ENCODE peak calls at places on chromosome 20, in six cellular contexts. B, O, V, P, M and H are unnamed samples.

GRCh38 chr20:46009847-46010246 is 1.1 kb downstream of the MMP9 start:
- DNase-seq in B (no peak), O (no peak), V (no peak), P (no peak), M (no peak), H (no peak)

GRCh38 chr20:50385733-50386640 is 124.2 kb upstream of the PTPN1 start:
- DNase-seq in B (no peak), O (no peak), V (no peak), P (peak), M (no peak), H (no peak)

GRCh38 chr20:37976862-37977261 is 56.4 kb downstream of the TTI1 start:
- DNase-seq in B (no peak), O (no peak), V (no peak), P (no peak), M (no peak), H (no peak)

GRCh38 chr20:36941403-36941835 is 10.1 kb downstream of the SAMHD1 start:
- DNase-seq in B (no peak), O (peak), V (no peak), P (no peak), M (no peak), H (no peak)

GRCh38 chr20:40766081-40766480 is 77.0 kb upstream of the MAFB start:
- DNase-seq in B (no peak), O (no peak), V (no peak), P (no peak), M (no peak), H (no peak)

GRCh38 chr20:61611401-61611800 is 359.3 kb downstream of the CDH4 start:
- DNase-seq in B (no peak), O (no peak), V (no peak), P (no peak), M (no peak), H (no peak)

GRCh38 chr20:44087051-44087856 is 99.7 kb downstream of the JPH2 start:
- DNase-seq in B (no peak), O (no peak), V (no peak), P (no peak), M (no peak), H (no peak)

GRCh38 chr20:51926670-51927305 is 124.5 kb upstream of the SALL4 start:
- DNase-seq in B (no peak), O (no peak), V (no peak), P (peak), M (no peak), H (no peak)

GRCh38 chr20:64092258-64093012 is 8.2 kb upstream of the LKAAEAR1 start:
- DNase-seq in B (no peak), O (no peak), V (no peak), P (no peak), M (no peak), H (no peak)

GRCh38 chr20:51444472-51444871 is 98.0 kb downstream of the NFATC2 start:
- DNase-seq in B (no peak), O (no peak), V (no peak), P (no peak), M (no peak), H (no peak)

GRCh38 chr20:50578061-50578777 is 68.0 kb downstream of the PTPN1 start:
- DNase-seq in B (no peak), O (no peak), V (no peak), P (no peak), M (no peak), H (no peak)

GRCh38 chr20:33282991-33283555 is at the start of gene BPIFB1:
- DNase-seq in B (no peak), O (no peak), V (no peak), P (no peak), M (no peak), H (no peak)

GRCh38 chr20:12022121-12022520 is 104.4 kb downstream of the BTBD3 start:
- DNase-seq in B (no peak), O (no peak), V (no peak), P (no peak), M (no peak), H (no peak)

GRCh38 chr20:17155401-17155800 is 71.4 kb upstream of the PCSK2 start:
- DNase-seq in B (no peak), O (no peak), V (no peak), P (no peak), M (no peak), H (no peak)

GRCh38 chr20:37415118-37416085 is 69.5 kb downstream of the SRC start:
- DNase-seq in B (no peak), O (no peak), V (no peak), P (no peak), M (no peak), H (no peak)

GRCh38 chr20:35305682-35306556 is 13.7 kb upstream of the FAM83C start:
- DNase-seq in B (peak), O (no peak), V (peak), P (peak), M (no peak), H (peak)

GRCh38 chr20:2751868-2752630 is 48.4 kb downstream of the CPXM1 start:
- DNase-seq in B (no peak), O (peak), V (no peak), P (no peak), M (no peak), H (no peak)

GRCh38 chr20:51481311-51481997 is 61.1 kb downstream of the NFATC2 start:
- DNase-seq in B (no peak), O (no peak), V (no peak), P (no peak), M (no peak), H (no peak)

GRCh38 chr20:63740501-63741353 is 1.2 kb downstream of the SLC2A4RG start:
- DNase-seq in B (no peak), O (peak), V (peak), P (peak), M (no peak), H (peak)

GRCh38 chr20:11124849-11125505 is 451.2 kb upstream of the JAG1 start:
- DNase-seq in B (no peak), O (no peak), V (no peak), P (no peak), M (no peak), H (peak)

GRCh38 chr20:52494244-52494643 is 302.7 kb upstream of the ZFP64 start:
- DNase-seq in B (no peak), O (no peak), V (peak), P (peak), M (no peak), H (peak)

GRCh38 chr20:58889334-58890072 is 37.0 kb downstream of the GNAS start:
- DNase-seq in B (no peak), O (no peak), V (no peak), P (no peak), M (no peak), H (no peak)

GRCh38 chr20:11186301-11187008 is 512.7 kb upstream of the JAG1 start:
- DNase-seq in B (no peak), O (no peak), V (no peak), P (no peak), M (no peak), H (no peak)

GRCh38 chr20:16216227-16217210 is 356.7 kb downstream of the KIF16B start:
- DNase-seq in B (peak), O (no peak), V (no peak), P (peak), M (no peak), H (no peak)

GRCh38 chr20:53691060-53691810 is 97.6 kb upstream of the ZNF217 start:
- DNase-seq in B (no peak), O (no peak), V (no peak), P (no peak), M (no peak), H (no peak)

GRCh38 chr20:9021216-9021615 is 47.7 kb upstream of the PLCB4 start:
- DNase-seq in B (no peak), O (no peak), V (no peak), P (no peak), M (no peak), H (no peak)

GRCh38 chr20:41175727-41176330 is 38.5 kb downstream of the PLCG1 start:
- DNase-seq in B (no peak), O (no peak), V (no peak), P (no peak), M (no peak), H (no peak)

GRCh38 chr20:53767206-53767924 is 173.7 kb upstream of the ZNF217 start:
- DNase-seq in B (no peak), O (no peak), V (no peak), P (no peak), M (no peak), H (no peak)

GRCh38 chr20:63296411-63297299 is 3.7 kb downstream of the COL20A1 start:
- DNase-seq in B (no peak), O (no peak), V (no peak), P (no peak), M (no peak), H (no peak)

GRCh38 chr20:19973920-19974620 is 43.1 kb upstream of the NAA20 start:
- DNase-seq in B (no peak), O (peak), V (peak), P (peak), M (no peak), H (no peak)

GRCh38 chr20:19974621-19975435 is 42.3 kb upstream of the NAA20 start:
- DNase-seq in B (no peak), O (peak), V (peak), P (peak), M (no peak), H (peak)

GRCh38 chr20:19976595-19977372 is 40.4 kb upstream of the NAA20 start:
- DNase-seq in B (no peak), O (peak), V (peak), P (peak), M (no peak), H (no peak)

GRCh38 chr20:19975901-19976300 is 41.3 kb upstream of the NAA20 start:
- DNase-seq in B (no peak), O (no peak), V (no peak), P (peak), M (no peak), H (no peak)

GRCh38 chr20:19975436-19975799 is 41.7 kb upstream of the NAA20 start:
- DNase-seq in B (no peak), O (peak), V (no peak), P (peak), M (no peak), H (no peak)
- H3K4me3 ChIP-seq in B (peak), O (peak), V (peak), P (peak), M (no peak), H (peak)

GRCh38 chr20:57561356-57562279 is 708 bp downstream of the PCK1 start:
- DNase-seq in B (no peak), O (no peak), V (no peak), P (no peak), M (no peak), H (no peak)
- H3K4me3 ChIP-seq in B (no peak), O (peak), V (no peak), P (no peak), M (no peak), H (no peak)

DNA sequence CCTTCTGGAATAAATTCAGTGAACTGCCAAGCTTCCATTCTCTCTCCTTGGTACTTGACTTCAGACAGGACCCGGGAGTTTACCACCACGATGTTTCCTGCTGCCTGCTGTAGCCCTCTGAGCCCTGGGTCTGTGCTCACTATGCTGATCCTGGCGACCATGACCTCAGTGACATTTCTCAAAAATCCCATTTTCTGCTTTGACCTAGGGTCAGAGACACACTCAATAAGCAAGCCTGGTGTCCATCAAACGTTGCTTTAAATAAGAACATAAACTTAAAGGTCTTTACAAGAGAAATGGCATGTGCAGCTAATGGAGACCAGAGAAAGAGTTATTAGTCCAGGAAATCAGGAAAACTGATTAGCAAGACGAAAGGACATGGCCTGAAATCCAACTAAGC is 509.7 kb upstream of the SULF2 start:
- DNase-seq in B (no peak), O (no peak), V (no peak), P (no peak), M (no peak), H (no peak)
- H3K4me3 ChIP-seq in B (no peak), O (no peak), V (no peak), P (no peak), M (no peak), H (no peak)

GRCh38 chr20:4591975-4592315 is 129.8 kb upstream of the PRND start:
- DNase-seq in B (no peak), O (no peak), V (no peak), P (no peak), M (no peak), H (no peak)
- H3K4me3 ChIP-seq in B (peak), O (no peak), V (no peak), P (no peak), M (no peak), H (no peak)

GRCh38 chr20:18669241-18670019 is 81.6 kb downstream of the DTD1 start:
- DNase-seq in B (no peak), O (no peak), V (no peak), P (peak), M (no peak), H (no peak)
- H3K4me3 ChIP-seq in B (no peak), O (no peak), V (no peak), P (no peak), M (no peak), H (no peak)

GRCh38 chr20:709421-709820 is 33.8 kb upstream of the SCRT2 start:
- DNase-seq in B (no peak), O (no peak), V (no peak), P (peak), M (no peak), H (no peak)
- H3K4me3 ChIP-seq in B (no peak), O (no peak), V (no peak), P (no peak), M (no peak), H (no peak)

GRCh38 chr20:25296094-25297093 is 48.5 kb downstream of the PYGB start:
- DNase-seq in B (no peak), O (no peak), V (no peak), P (peak), M (no peak), H (no peak)

GRCh38 chr20:25293507-25293906 is 45.6 kb downstream of the PYGB start:
- DNase-seq in B (no peak), O (no peak), V (no peak), P (no peak), M (no peak), H (no peak)

GRCh38 chr20:25293910-25294458 is 46.1 kb downstream of the PYGB start:
- DNase-seq in B (no peak), O (no peak), V (no peak), P (no peak), M (no peak), H (no peak)

GRCh38 chr20:25295386-25296093 is 47.7 kb downstream of the PYGB start:
- DNase-seq in B (no peak), O (no peak), V (no peak), P (no peak), M (no peak), H (no peak)

DNA sequence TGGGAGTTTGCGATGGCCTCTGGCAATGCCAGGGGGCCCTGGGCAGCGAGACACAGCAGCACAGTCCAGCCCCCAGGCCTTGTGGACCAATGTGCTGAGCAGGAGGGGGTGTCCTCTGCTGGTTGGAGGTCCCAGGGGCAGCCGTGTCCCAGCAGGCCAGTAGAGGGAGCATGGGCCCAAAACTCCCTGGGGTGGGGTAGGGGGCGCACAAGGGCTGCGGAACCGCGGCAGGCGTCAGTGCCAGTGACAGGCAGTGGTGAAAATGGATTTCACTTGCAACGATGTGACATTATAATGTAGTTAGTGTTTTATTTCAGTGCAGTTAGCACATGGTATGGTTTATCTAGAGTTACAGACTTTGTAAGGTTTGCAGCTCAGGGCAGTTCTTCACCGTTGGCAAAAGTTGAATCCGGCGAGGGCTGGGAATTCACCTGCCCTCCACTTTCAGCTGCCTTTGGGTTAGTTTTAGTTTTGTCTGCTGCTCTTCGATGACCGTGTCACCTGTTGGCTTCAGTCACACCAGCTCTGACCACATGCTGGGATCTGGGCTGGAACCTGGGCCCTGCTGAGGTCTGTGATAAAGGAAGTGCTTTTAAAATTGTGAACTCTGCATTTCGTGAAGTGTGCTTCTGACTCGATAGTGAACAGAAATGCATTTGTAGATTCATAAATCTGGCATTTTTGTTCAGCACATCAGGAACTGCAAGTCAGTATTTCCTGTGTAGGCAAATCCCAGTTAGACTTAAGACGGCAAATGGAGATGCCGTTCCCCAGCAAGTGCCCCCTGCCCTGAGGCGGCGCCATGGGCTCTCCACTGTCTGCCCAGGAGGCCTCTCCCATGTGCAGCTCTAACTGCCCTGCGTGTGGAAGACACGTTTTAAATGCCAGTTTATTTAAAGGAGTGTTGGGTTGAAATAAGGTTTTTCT is 46.8 kb downstream of the PYGB start:
- DNase-seq in B (no peak), O (peak), V (no peak), P (peak), M (no peak), H (no peak)
- H3K4me3 ChIP-seq in B (no peak), O (no peak), V (no peak), P (no peak), M (no peak), H (no peak)

DNA sequence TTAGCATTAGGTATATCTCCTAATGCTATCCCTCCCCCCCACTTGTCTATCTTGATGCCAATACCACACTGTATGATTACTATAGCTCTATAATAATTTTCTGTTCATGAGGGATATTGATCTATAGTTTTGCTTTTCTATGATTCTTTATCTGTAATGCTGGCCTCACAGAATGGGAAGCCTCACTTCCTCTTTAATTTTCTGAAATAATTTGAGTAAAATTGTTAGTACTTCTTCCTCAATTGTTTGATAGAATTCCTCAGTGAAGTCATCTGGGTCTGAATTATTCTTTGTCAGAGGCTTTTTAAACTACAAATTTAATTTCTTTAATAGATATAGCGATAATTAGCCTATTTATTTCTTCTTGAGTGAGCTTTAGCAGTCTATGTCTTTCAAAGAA is 31.2 kb downstream of the SIRPD start:
- DNase-seq in B (no peak), O (no peak), V (no peak), P (no peak), M (no peak), H (no peak)
- H3K4me3 ChIP-seq in B (no peak), O (no peak), V (no peak), P (no peak), M (no peak), H (no peak)